ENCODE peak calls at places on chromosomes 4 and X, in eight cellular contexts. T, Z, X, C, A, Q, W and G are unnamed samples.

GRCh38 chrX:23276475-23276874 is 58.2 kb upstream of the PTCHD1 start:
- DNase-seq in T (no peak), Z (no peak), X (no peak), C (no peak), A (no peak), Q (no peak), W (no peak), G (no peak)

GRCh38 chr4:53490965-53491622 is 100.2 kb downstream of the LNX1 start:
- DNase-seq in T (peak), Z (no peak), X (no peak), C (peak), A (peak), Q (no peak), W (peak), G (peak)

GRCh38 chrX:133391116-133391515 is 24.2 kb downstream of the GPC4 start:
- DNase-seq in T (no peak), Z (no peak), X (no peak), C (no peak), A (no peak), Q (no peak), W (no peak), G (no peak)

GRCh38 chr4:40763228-40763716 is 13.5 kb downstream of the NSUN7 start:
- DNase-seq in T (peak), Z (no peak), X (no peak), C (no peak), A (peak), Q (no peak), W (no peak), G (peak)

GRCh38 chrX:131544218-131544617 is 344 bp downstream of the OR13H1 start:
- DNase-seq in T (no peak), Z (no peak), X (no peak), C (no peak), A (no peak), Q (no peak), W (no peak), G (no peak)

GRCh38 chr4:107800058-107800457 is 24.7 kb upstream of the SGMS2 start:
- DNase-seq in T (no peak), Z (no peak), X (no peak), C (no peak), A (no peak), Q (no peak), W (no peak), G (no peak)

GRCh38 chrX:116009348-116009747 is 161.2 kb upstream of the AGTR2 start:
- DNase-seq in T (no peak), Z (no peak), X (no peak), C (no peak), A (no peak), Q (no peak), W (no peak), G (no peak)

GRCh38 chr4:115121351-115122043 is 8.1 kb upstream of the NDST4 start:
- DNase-seq in T (no peak), Z (no peak), X (no peak), C (no peak), A (no peak), Q (no peak), W (no peak), G (no peak)

GRCh38 chr4:182143086-182143821 is 99.9 kb upstream of the TENM3 start:
- DNase-seq in T (no peak), Z (no peak), X (no peak), C (peak), A (peak), Q (no peak), W (peak), G (peak)

GRCh38 chr4:153160856-153161598 is 43.2 kb upstream of the TRIM2 start:
- DNase-seq in T (no peak), Z (no peak), X (peak), C (no peak), A (no peak), Q (no peak), W (no peak), G (no peak)

GRCh38 chrX:24306430-24306829 is 7.4 kb downstream of the SUPT20HL2 start:
- DNase-seq in T (no peak), Z (no peak), X (no peak), C (peak), A (no peak), Q (no peak), W (no peak), G (no peak)

GRCh38 chr4:8117278-8117682 is 41.3 kb downstream of the ABLIM2 start:
- DNase-seq in T (no peak), Z (peak), X (no peak), C (peak), A (no peak), Q (no peak), W (no peak), G (peak)

GRCh38 chr4:139300431-139301142 is 718 bp upstream of the NAA15 start:
- DNase-seq in T (no peak), Z (no peak), X (no peak), C (no peak), A (peak), Q (no peak), W (peak), G (peak)

GRCh38 chrX:77446029-77446585 is 1.1 kb upstream of the FGF16 start:
- DNase-seq in T (peak), Z (no peak), X (no peak), C (peak), A (peak), Q (no peak), W (no peak), G (no peak)

GRCh38 chr4:2501034-2501594 is 32.2 kb downstream of the RNF4 start:
- DNase-seq in T (no peak), Z (no peak), X (no peak), C (no peak), A (no peak), Q (no peak), W (no peak), G (no peak)

GRCh38 chr4:44532851-44533250 is 84.2 kb upstream of the KCTD8 start:
- DNase-seq in T (no peak), Z (no peak), X (no peak), C (no peak), A (no peak), Q (no peak), W (no peak), G (no peak)

GRCh38 chr4:8104491-8105302 is 53.9 kb downstream of the ABLIM2 start:
- DNase-seq in T (no peak), Z (no peak), X (no peak), C (no peak), A (no peak), Q (no peak), W (no peak), G (no peak)

GRCh38 chrX:154918060-154918483 is 31.9 kb downstream of the F8A1 start:
- DNase-seq in T (peak), Z (peak), X (peak), C (peak), A (peak), Q (no peak), W (peak), G (peak)

GRCh38 chrX:68647156-68647957 is at the start of gene STARD8:
- DNase-seq in T (no peak), Z (no peak), X (no peak), C (peak), A (peak), Q (no peak), W (peak), G (peak)

GRCh38 chr4:122826596-122827257 is at the start of gene FGF2:
- DNase-seq in T (peak), Z (no peak), X (peak), C (peak), A (peak), Q (peak), W (peak), G (peak)

GRCh38 chrX:69133561-69134542 is 31.4 kb downstream of the PJA1 start:
- DNase-seq in T (no peak), Z (no peak), X (no peak), C (peak), A (peak), Q (no peak), W (peak), G (peak)

GRCh38 chr4:184599492-184600135 is 49.6 kb downstream of the CASP3 start:
- DNase-seq in T (no peak), Z (no peak), X (no peak), C (no peak), A (peak), Q (no peak), W (peak), G (peak)

GRCh38 chr4:182862921-182863320 is 54.3 kb downstream of the DCTD start:
- DNase-seq in T (no peak), Z (no peak), X (no peak), C (no peak), A (no peak), Q (no peak), W (no peak), G (no peak)

GRCh38 chr4:120692964-120693363 is 229.6 kb downstream of the PRDM5 start:
- DNase-seq in T (no peak), Z (no peak), X (no peak), C (no peak), A (peak), Q (no peak), W (peak), G (peak)

GRCh38 chrX:148049441-148049840 is 68.3 kb downstream of the FMR1NB start:
- DNase-seq in T (peak), Z (peak), X (no peak), C (peak), A (peak), Q (peak), W (peak), G (peak)

GRCh38 chr4:57109847-57110634 is at the start of gene IGFBP7:
- DNase-seq in T (peak), Z (no peak), X (peak), C (peak), A (peak), Q (peak), W (peak), G (peak)

GRCh38 chr4:149709640-149710039 is 106.0 kb downstream of the IQCM start:
- DNase-seq in T (no peak), Z (no peak), X (no peak), C (no peak), A (no peak), Q (no peak), W (no peak), G (peak)

GRCh38 chrX:154516655-154517100 is 646 bp upstream of the FAM3A start:
- DNase-seq in T (no peak), Z (no peak), X (peak), C (peak), A (peak), Q (no peak), W (peak), G (peak)

GRCh38 chr4:110170861-110171260 is 27.6 kb downstream of the ELOVL6 start:
- DNase-seq in T (no peak), Z (no peak), X (no peak), C (no peak), A (no peak), Q (no peak), W (no peak), G (no peak)

GRCh38 chrX:129795584-129795983 is 15.8 kb downstream of the SASH3 start:
- DNase-seq in T (no peak), Z (no peak), X (peak), C (no peak), A (no peak), Q (no peak), W (no peak), G (no peak)

GRCh38 chrX:70479197-70479969 is 34.7 kb downstream of the DLG3 start:
- DNase-seq in T (no peak), Z (no peak), X (no peak), C (peak), A (peak), Q (no peak), W (peak), G (peak)

GRCh38 chr4:751676-752075 is 46.0 kb downstream of the PCGF3 start:
- DNase-seq in T (no peak), Z (no peak), X (no peak), C (no peak), A (no peak), Q (no peak), W (no peak), G (no peak)

GRCh38 chr4:14856076-14856926 is 146.0 kb upstream of the CPEB2 start:
- DNase-seq in T (peak), Z (no peak), X (peak), C (no peak), A (peak), Q (no peak), W (peak), G (peak)

GRCh38 chrX:83185887-83186286 is 322.2 kb upstream of the POU3F4 start:
- DNase-seq in T (no peak), Z (no peak), X (no peak), C (no peak), A (no peak), Q (no peak), W (no peak), G (no peak)

GRCh38 chrX:1416965-1417760 is 25.2 kb upstream of the SLC25A6 start:
- DNase-seq in T (no peak), Z (no peak), X (peak), C (no peak), A (no peak), Q (no peak), W (no peak), G (no peak)

GRCh38 chr4:84493092-84493850 is 5.8 kb downstream of the NKX6-1 start:
- DNase-seq in T (no peak), Z (no peak), X (no peak), C (peak), A (peak), Q (no peak), W (peak), G (peak)

GRCh38 chrX:51893931-51894696 is 691 bp downstream of the MAGED1 start:
- DNase-seq in T (peak), Z (no peak), X (peak), C (peak), A (peak), Q (no peak), W (peak), G (peak)

GRCh38 chr4:88244821-88245579 is 39.4 kb downstream of the PPM1K start:
- DNase-seq in T (no peak), Z (peak), X (no peak), C (no peak), A (no peak), Q (no peak), W (no peak), G (no peak)

GRCh38 chrX:74232859-74233258 is 71.1 kb upstream of the ZCCHC13 start:
- DNase-seq in T (no peak), Z (no peak), X (no peak), C (peak), A (no peak), Q (no peak), W (peak), G (peak)

GRCh38 chrX:11193035-11193469 is 81.9 kb downstream of the HCCS start:
- DNase-seq in T (no peak), Z (no peak), X (no peak), C (peak), A (peak), Q (no peak), W (peak), G (peak)